ENCODE peak calls at places on chromosomes 7 and 10, in eight cellular contexts. D is fibroblast of lung; Z is activated naive CD4-positive, alpha-beta T cell treated with anti-CD3 and anti-CD28 coated beads, Interleukin-2, amount 50 U/mL, for 72 hours; H is stomach; U is posterior vena cava; N is amygdala; C is A172; B is H54. X is an unnamed sample.

GRCh38 chr7:20083781-20084180 is 133.4 kb downstream of the MACC1 start:
- DNase-seq in D (peak), Z (no peak), H (no peak), U (peak), N (no peak), C (peak), B (peak), X (no peak)

GRCh38 chr7:47937065-47937687 is 11.1 kb downstream of the PKD1L1 start:
- DNase-seq in D (no peak), Z (no peak), H (no peak), U (no peak), N (no peak), C (no peak), B (no peak), X (no peak)

GRCh38 chr7:20744913-20745587 is 41.6 kb downstream of the SP8 start:
- DNase-seq in D (peak), Z (no peak), H (no peak), U (no peak), N (no peak), C (peak), B (no peak), X (peak)

GRCh38 chr7:24456526-24457214 is 116.6 kb upstream of the PALS2 start:
- DNase-seq in D (peak), Z (no peak), H (no peak), U (no peak), N (no peak), C (no peak), B (no peak), X (no peak)

GRCh38 chr7:79290841-79291497 is 162.5 kb downstream of the MAGI2 start:
- DNase-seq in D (peak), Z (no peak), H (no peak), U (no peak), N (no peak), C (no peak), B (no peak), X (no peak)

GRCh38 chr7:106166651-106167342 is 54.7 kb upstream of the SYPL1 start:
- DNase-seq in D (peak), Z (no peak), H (peak), U (no peak), N (no peak), C (peak), B (peak), X (peak)

GRCh38 chr10:127046975-127047877 is 142.0 kb downstream of the DOCK1 start:
- DNase-seq in D (peak), Z (no peak), H (no peak), U (no peak), N (no peak), C (no peak), B (no peak), X (no peak)

GRCh38 chr7:82678259-82678658 is 234.7 kb upstream of the CACNA2D1 start:
- DNase-seq in D (no peak), Z (no peak), H (no peak), U (no peak), N (no peak), C (no peak), B (no peak), X (no peak)

GRCh38 chr7:80699656-80700318 is 61.3 kb downstream of the CD36 start:
- DNase-seq in D (peak), Z (no peak), H (no peak), U (no peak), N (no peak), C (peak), B (no peak), X (no peak)

GRCh38 chr7:136677456-136678365 is 190.7 kb upstream of the CHRM2 start:
- DNase-seq in D (peak), Z (no peak), H (no peak), U (no peak), N (no peak), C (peak), B (no peak), X (no peak)

GRCh38 chr7:67484244-67484751 is 487.7 kb downstream of the TYW1 start:
- DNase-seq in D (peak), Z (no peak), H (peak), U (no peak), N (peak), C (peak), B (peak), X (peak)

GRCh38 chr7:106022193-106022821 is 59.2 kb downstream of the CDHR3 start:
- DNase-seq in D (peak), Z (peak), H (peak), U (no peak), N (no peak), C (no peak), B (no peak), X (no peak)

GRCh38 chr7:141354251-141354650 is 197.0 kb upstream of the AGK start:
- DNase-seq in D (peak), Z (no peak), H (no peak), U (no peak), N (no peak), C (peak), B (peak), X (no peak)

GRCh38 chr10:113058175-113058961 is 108.3 kb downstream of the TCF7L2 start:
- DNase-seq in D (peak), Z (no peak), H (no peak), U (no peak), N (no peak), C (no peak), B (no peak), X (peak)

GRCh38 chr7:5634107-5634950 is 147.1 kb downstream of the RNF216 start:
- DNase-seq in D (peak), Z (no peak), H (no peak), U (peak), N (peak), C (peak), B (no peak), X (peak)

GRCh38 chr7:42686594-42687156 is 225.2 kb downstream of the C7orf25 start:
- DNase-seq in D (no peak), Z (no peak), H (no peak), U (no peak), N (no peak), C (no peak), B (no peak), X (peak)

GRCh38 chr10:115937756-115938032 is 335.3 kb downstream of the GFRA1 start:
- DNase-seq in D (no peak), Z (no peak), H (no peak), U (no peak), N (no peak), C (peak), B (no peak), X (no peak)

GRCh38 chr10:85791846-85792532 is 574.6 kb downstream of the GRID1 start:
- DNase-seq in D (no peak), Z (no peak), H (no peak), U (peak), N (no peak), C (peak), B (no peak), X (no peak)

GRCh38 chr7:134886353-134887057 is 99.8 kb upstream of the AGBL3 start:
- DNase-seq in D (peak), Z (no peak), H (no peak), U (peak), N (no peak), C (peak), B (no peak), X (no peak)

GRCh38 chr10:2994562-2994961 is 72.8 kb upstream of the PFKP start:
- DNase-seq in D (peak), Z (no peak), H (no peak), U (no peak), N (no peak), C (no peak), B (no peak), X (no peak)

GRCh38 chr7:128882134-128882533 is 19.5 kb downstream of the ATP6V1F start:
- DNase-seq in D (no peak), Z (no peak), H (no peak), U (peak), N (no peak), C (no peak), B (no peak), X (no peak)

GRCh38 chr7:139720186-139720585 is 57.6 kb downstream of the HIPK2 start:
- DNase-seq in D (no peak), Z (no peak), H (no peak), U (no peak), N (no peak), C (no peak), B (no peak), X (no peak)